ENCODE peak calls at places on chromosomes 1 and 21, in seven cellular contexts. H is kidney epithelial cell, R is fibroblast of pulmonary artery, T is AG04450, Z is uterus, B is left ventricle myocardium inferior, X is right lobe of liver. Q is an unnamed sample.

GRCh38 chr1:234875953-234876814 is 252.5 kb downstream of the TOMM20 start:
- DNase-seq in T (no peak), B (no peak), X (peak), R (peak), Z (no peak), H (no peak), Q (peak)

GRCh38 chr1:161905269-161905884 is 118.3 kb downstream of the OLFML2B start:
- DNase-seq in H (no peak), R (peak), X (no peak), Z (no peak), B (no peak), T (no peak), Q (peak)

GRCh38 chr1:160997323-160998038 is 23.5 kb downstream of the F11R start:
- DNase-seq in T (no peak), R (peak), H (no peak), X (peak), B (peak), Z (peak), Q (peak)

GRCh38 chr1:167683226-167683625 is 38.6 kb upstream of the MPZL1 start:
- DNase-seq in X (no peak), T (no peak), R (no peak), Z (no peak), B (no peak), H (no peak), Q (no peak)

GRCh38 chr21:28793043-28793442 is 199.6 kb downstream of the LTN1 start:
- DNase-seq in B (no peak), X (no peak), Z (no peak), T (no peak), H (no peak), R (peak), Q (peak)

GRCh38 chr1:207831517-207832327 is 79.2 kb downstream of the CD34 start:
- DNase-seq in B (no peak), R (no peak), H (no peak), Z (no peak), T (no peak), X (no peak), Q (peak)

GRCh38 chr1:232805269-232806070 is at the start of gene MAP10:
- DNase-seq in X (peak), R (peak), T (peak), B (peak), Z (peak), H (peak), Q (peak)

GRCh38 chr21:15199414-15199813 is 134.6 kb upstream of the NRIP1 start:
- DNase-seq in X (no peak), H (no peak), T (no peak), Z (no peak), B (no peak), R (no peak), Q (no peak)

GRCh38 chr21:15659768-15660423 is 69.9 kb upstream of the USP25 start:
- DNase-seq in X (no peak), R (no peak), H (peak), Z (no peak), B (no peak), T (no peak), Q (peak)

GRCh38 chr1:73593379-73593778 is 604.6 kb downstream of the LRRIQ3 start:
- DNase-seq in B (no peak), H (peak), T (peak), R (peak), Z (no peak), X (no peak), Q (peak)

GRCh38 chr1:226875641-226876295 is 5.4 kb downstream of the PSEN2 start:
- DNase-seq in B (no peak), T (no peak), X (no peak), Z (no peak), H (peak), R (peak), Q (peak)

GRCh38 chr1:93324486-93325464 is 20.9 kb upstream of the DR1 start:
- DNase-seq in R (peak), X (no peak), H (peak), T (no peak), B (no peak), Z (no peak), Q (peak)

GRCh38 chr1:160981584-160982411 is 27.2 kb upstream of the ITLN2 start:
- DNase-seq in R (no peak), X (no peak), B (no peak), Z (no peak), T (no peak), H (no peak), Q (no peak)

GRCh38 chr1:21563971-21564370 is 54.7 kb downstream of the ALPL start:
- DNase-seq in R (no peak), B (no peak), H (no peak), X (no peak), Z (no peak), T (no peak), Q (no peak)

DNA sequence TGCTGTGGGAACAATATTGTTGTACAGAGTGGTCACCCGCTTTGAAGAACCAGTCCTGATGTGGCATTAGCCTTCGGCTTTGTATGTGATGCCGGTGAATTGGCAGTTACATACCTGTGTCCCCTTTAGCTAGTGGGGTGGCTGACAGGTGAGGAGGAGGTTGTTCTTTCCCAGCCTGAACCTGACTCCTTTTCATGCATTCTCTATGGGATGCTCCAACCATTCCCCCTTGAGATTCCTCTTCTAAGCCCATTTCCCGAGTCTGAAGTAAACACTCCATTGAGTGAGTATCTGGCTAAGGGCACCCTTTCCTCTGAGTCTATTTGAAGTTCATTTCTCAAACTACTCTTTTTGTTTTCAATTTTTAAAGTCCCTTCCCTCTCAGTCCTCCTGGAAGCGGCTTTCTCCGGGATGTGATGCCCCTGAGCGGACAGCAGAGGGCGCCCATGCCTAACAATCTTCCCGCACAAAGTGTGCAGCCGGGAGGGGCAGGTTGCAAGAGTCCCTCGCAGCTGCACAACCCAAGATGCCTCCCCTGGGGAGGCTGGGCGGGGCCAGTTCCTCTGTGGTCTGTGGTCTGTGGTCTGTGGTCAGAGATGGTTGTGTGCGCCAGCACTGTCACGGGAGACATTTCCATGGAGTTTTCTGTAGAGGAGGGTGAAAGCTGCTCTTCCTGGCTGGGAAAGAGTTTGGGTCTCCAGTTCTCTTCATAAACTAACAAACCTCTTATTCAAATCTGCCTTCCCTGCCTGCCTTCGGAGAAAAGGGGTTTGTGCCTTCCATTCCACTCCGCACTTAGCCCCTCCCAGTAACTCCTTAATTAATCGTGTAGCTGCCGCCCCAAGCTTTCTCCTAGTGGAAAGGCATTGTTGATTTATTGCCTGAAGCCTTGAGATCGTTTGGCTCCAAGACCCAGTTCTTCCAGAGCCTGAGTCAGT is 36.4 kb upstream of the LMX1A start:
- DNase-seq in Z (peak), R (peak), T (peak), X (peak), B (peak), H (peak), Q (peak)
- H3K4me3 ChIP-seq in Z (no peak), R (no peak), T (no peak), X (no peak), B (peak), H (no peak), Q (peak)

GRCh38 chr21:44933938-44934260 is 5.9 kb upstream of the SLX9 start:
- DNase-seq in R (no peak), T (no peak), X (no peak), B (no peak), Z (no peak), H (no peak), Q (no peak)

GRCh38 chr21:44934797-44935532 is 4.9 kb upstream of the SLX9 start:
- DNase-seq in X (no peak), H (no peak), R (no peak), B (peak), T (no peak), Z (no peak), Q (no peak)

GRCh38 chr21:44935533-44935927 is 4.3 kb upstream of the SLX9 start:
- DNase-seq in H (no peak), T (no peak), R (no peak), X (no peak), Z (no peak), B (peak), Q (no peak)

GRCh38 chr21:44933199-44933937 is 6.5 kb upstream of the SLX9 start:
- DNase-seq in T (no peak), B (peak), H (no peak), R (no peak), Z (no peak), X (no peak), Q (no peak)

DNA sequence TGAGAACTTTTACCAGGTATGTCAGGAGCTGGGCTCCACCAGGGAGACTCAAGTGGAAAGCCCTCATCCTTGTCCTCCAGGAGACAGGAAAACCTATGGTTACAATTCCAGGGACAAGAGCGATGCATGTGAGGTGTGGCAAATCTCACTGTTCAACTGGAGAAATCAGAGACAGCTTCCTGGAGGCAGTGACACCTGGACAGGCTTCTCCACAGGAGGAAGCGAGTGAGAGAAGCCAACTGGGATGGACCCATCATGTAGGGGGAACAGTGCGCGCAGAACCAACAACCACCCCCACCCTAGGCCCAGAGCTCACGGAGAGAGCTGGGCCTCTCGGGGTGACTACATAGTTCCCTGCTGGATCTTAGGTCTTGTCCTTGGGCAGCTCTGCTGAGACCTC is 5.6 kb upstream of the SLX9 start:
- DNase-seq in B (no peak), X (no peak), T (no peak), R (no peak), Z (no peak), H (no peak), Q (no peak)
- TF ChIP-seq CTCF in B (no peak), X (no peak), T (no peak), R (no peak), Z (no peak), H (no peak), Q (no peak)

DNA sequence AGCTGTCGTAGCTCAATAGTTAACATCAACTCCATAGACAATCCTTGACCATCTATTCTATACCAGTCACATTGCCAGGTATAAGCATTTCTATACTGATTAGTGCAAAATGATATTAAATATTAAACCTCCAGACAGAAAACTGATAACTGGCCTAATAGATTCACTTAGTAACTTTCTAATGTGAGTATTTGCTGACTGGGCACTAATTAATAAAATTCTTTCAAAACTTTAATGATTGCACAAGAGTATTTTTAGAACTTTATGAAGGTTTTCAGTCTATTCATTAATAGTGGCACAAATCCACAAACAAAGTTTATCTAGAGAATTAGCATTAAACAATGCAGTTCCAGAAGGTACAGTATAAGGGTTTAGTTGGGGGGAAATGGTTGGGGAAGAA is 79.1 kb downstream of the TTLL7 start:
- DNase-seq in B (no peak), H (no peak), X (no peak), R (no peak), T (no peak), Z (no peak), Q (no peak)
- H3K4me3 ChIP-seq in B (no peak), H (no peak), X (no peak), R (no peak), T (no peak), Z (no peak), Q (no peak)

DNA sequence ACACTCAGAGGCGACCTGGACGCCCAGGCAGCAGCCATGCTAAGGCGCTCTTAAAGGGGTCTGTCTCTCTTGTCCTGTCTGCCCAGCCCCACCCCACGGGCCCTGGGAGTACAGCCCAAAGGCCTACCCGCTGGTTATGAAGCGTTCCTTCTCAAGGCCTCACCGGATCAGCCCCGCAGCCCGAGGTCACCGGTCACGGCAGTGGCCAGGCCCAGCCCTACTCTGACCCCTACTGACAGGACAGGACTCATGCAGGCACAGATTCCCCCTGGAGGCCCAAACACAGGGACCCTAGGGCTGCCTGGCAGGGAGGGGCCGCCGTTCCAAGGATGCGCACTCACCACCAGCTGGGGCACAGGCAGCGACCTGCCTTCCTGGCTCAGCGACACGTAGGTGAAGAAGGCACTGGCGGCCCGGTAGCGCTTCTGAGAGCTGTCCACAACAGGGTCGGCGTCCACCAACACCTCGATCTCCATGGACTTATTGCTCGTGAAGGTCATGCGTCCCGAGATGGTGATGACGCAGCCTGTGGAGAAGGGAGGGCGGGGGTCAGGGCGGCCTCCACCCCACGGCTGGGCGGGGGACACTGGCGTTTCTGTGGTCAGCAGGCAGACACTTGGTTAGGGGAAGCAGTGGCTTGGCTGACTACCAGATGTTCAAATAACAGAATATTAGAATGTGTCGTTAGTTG is 20.0 kb upstream of the GPR153 start:
- DNase-seq in B (no peak), R (no peak), X (peak), Z (no peak), T (no peak), H (no peak), Q (no peak)
- TF ChIP-seq CTCF in B (peak), R (peak), X (peak), Z (no peak), T (peak), H (peak), Q (peak)